ENCODE peak calls at places on chromosome 16, in four cellular contexts. S is K562, G is H1, B is HepG2. L is an unnamed sample.

GRCh38 chr16:78990309-78990701 is 610.2 kb downstream of the MAF start:
- DNase-seq in S (no peak), G (no peak), B (no peak), L (no peak)

GRCh38 chr16:49015189-49015540 is 266.5 kb downstream of the CBLN1 start:
- DNase-seq in S (no peak), G (no peak), B (no peak), L (no peak)

GRCh38 chr16:83954577-83955016 is 1.6 kb downstream of the OSGIN1 start:
- DNase-seq in S (peak; percentile 56), G (no peak), B (peak; percentile 85), L (no peak)

GRCh38 chr16:79278506-79278905 is 322.0 kb downstream of the MAF start:
- DNase-seq in S (no peak), G (no peak), B (no peak), L (no peak)

GRCh38 chr16:13231365-13231764 is 330.0 kb downstream of the SHISA9 start:
- DNase-seq in S (no peak), G (peak; percentile 33), B (no peak), L (no peak)

GRCh38 chr16:86789621-86790051 is 211.3 kb downstream of the FOXL1 start:
- DNase-seq in S (no peak), G (no peak), B (no peak), L (no peak)

GRCh38 chr16:85259831-85260165 is 147.5 kb upstream of the CIBAR2 start:
- DNase-seq in S (no peak), G (no peak), B (no peak), L (no peak)

GRCh38 chr16:48546774-48547173 is 63.2 kb downstream of the N4BP1 start:
- DNase-seq in S (no peak), G (no peak), B (peak; percentile 64), L (no peak)

GRCh38 chr16:74888888-74889287 is 96.0 kb downstream of the WDR59 start:
- DNase-seq in S (no peak), G (no peak), B (no peak), L (no peak)

DNA sequence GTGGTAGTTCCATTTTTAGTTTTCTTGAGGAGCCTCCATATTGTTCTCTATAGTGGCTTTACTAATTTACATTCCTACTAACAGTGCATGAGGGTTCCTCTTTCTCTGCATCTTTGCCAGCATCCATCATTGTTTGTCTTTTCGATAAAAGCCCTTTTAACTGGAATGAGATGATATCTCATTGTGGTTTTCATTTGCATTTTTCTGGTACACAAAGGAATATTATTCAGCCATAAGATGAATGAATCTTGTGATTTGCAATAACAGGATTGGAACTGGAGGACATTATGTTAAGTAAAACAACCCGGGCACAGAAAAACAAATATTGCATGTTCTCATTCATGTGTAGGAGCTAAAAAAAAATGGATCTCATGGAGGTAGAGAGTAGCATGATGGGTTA is 31.6 kb downstream of the ITGAM start:
- DNase-seq in S (no peak), G (no peak), B (no peak), L (no peak)
- TF ChIP-seq HDAC6 in S (no peak), G (no peak), B (no peak), L (no peak)

DNA sequence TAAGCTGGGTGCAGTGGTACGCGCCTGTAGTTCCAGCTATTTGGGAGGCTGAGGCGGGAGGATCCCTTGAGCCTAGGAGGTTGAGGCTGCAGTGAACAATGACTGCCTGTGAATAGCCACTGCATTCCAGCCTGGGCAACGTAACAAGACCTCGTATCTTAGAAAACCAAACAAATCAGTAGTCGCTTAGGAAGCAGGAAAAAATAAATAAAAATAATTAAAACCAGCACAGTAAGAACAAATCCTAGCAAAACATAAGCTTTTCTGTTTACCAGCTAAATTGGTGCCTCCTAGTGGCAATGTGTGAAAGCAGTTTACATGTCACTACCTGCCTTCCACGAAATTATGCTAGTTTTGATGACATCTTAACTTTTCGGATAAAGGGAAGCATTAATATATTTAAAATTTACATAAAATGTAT is 1.3 kb downstream of the ARMC5 start:
- DNase-seq in S (peak; percentile 67), G (no peak), B (peak; percentile 54), L (no peak)
- TF ChIP-seq HDAC6 in S (no peak), G (no peak), B (no peak), L (no peak)

DNA sequence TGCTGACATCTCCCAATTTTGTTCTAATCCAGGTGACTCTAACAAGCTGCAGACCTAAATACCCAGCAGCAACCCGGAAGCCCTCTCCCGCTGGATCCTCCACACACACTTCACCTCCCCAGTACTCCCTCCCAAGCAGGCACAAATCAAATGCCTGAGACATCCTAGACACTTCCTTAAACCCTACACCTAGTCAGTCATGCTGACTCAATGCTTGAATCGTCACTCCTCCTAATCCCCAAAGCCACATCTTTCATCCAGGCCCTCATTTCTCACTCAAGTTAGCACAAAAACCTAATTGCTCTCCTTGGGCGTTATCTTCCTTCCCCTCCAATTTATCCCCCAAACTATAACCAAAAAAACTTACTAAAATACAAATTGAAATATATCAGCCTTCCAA is 32.7 kb downstream of the CMC2 start:
- DNase-seq in S (peak; percentile 16), G (no peak), B (no peak), L (no peak)
- TF ChIP-seq HDAC6 in S (no peak), G (no peak), B (no peak), L (no peak)

GRCh38 chr16:88703486-88704309 is 2.5 kb downstream of the RNF166 start:
- DNase-seq in S (no peak), G (no peak), B (no peak), L (no peak)
- TF ChIP-seq HDAC6 in S (no peak), G (no peak), B (no peak), L (no peak)

DNA sequence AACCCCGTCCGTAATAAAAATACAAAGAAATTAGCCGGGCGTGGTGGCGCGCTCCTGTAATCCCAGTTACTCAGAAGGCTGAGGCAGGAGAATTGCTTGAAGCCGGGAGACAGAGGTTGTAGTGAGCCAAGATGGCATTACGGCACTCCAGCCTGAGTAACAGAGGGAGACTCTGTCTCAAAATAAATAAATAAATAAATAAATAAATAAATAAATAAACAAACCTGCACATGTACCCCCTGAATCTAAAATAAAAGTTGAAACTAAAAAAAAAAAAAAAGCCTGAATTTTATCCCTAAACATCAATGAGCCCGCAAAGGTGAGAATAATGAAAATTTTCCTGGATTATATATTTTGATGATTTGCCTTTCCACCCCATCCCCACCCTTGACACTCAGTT is 124.7 kb downstream of the CDH11 start:
- DNase-seq in S (no peak), G (no peak), B (no peak), L (no peak)
- TF ChIP-seq HDAC6 in S (no peak), G (no peak), B (no peak), L (no peak)

DNA sequence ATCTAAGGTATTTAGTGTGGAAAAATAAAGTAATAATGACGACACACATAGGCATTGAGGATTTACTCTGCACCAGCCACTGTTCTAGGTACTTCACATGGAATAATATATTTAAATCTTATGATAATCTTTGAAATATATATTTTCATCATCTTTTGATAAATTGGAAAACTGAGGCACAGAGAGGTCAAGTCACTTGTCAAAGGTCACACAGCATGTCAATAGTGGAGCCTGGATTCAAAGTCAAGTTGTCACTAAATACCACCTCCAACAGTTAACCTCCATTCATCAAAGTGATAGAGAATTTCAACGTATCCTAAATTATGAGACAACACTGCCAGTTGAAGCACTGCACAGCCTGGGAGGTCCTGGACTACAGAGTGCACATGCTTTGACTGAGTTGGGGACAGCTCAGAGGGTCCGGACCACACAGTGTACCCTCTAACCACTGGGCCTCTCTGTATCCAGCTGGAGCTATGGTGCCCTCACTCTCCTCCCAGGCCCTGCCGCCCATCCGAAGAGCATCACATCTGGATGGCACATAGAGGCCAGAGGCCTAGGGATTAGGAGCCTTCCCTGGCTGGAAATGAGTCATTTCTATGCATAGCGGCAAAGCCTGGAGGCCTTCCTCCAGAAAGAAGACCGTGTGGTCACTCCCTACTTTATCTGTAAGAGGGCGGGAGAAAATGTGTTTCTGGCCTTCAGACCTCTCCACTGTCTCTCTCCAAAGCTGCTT is 121.8 kb downstream of the IRX5 start:
- DNase-seq in S (no peak), G (no peak), B (no peak), L (no peak)
- TF ChIP-seq HDAC6 in S (no peak), G (no peak), B (no peak), L (no peak)

DNA sequence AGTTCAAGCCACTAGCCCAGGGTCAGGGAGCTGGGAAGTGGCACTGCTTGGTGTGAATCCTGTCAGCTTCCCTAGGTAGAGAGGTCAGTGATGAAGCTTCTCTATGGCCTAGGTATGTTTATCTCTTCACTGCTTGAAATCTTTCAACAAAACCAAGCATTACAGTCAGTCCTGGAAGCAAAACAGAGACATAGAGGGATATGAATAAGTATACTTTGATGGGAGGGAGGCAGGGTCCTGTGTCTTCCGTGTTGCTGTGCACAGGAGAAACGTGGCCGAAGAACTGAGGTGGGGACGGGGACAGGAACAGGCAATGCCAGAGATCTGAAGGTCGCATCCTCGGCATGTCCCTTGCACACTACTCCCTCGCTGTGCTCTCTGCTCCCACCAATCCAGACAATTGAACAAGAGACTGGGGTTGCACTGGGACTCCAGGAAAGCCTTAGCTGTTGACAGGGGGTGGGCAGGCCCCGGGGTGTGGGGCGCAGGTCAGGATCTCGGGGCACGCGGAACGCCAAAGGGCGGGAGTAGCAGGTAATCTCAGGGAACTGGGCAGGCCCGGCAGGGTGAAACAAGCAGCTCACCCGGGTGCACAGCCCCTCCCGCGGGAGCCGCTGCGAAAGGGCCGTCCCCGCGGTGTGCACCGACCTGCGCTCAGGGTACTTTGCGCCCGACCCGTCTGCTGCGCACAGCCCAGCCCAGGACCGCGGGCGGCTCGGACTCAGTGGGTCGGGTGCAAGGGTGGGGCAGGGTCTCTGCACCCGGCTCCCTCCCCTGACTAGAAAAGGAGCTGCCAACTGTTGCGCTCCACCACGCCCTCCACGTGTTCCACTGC is at the start of gene MT1H:
- DNase-seq in S (no peak), G (no peak), B (no peak), L (no peak)
- TF ChIP-seq HDAC6 in S (no peak), G (no peak), B (no peak), L (no peak)

GRCh38 chr16:72291531-72291981 is 119.6 kb upstream of the PMFBP1 start:
- DNase-seq in S (no peak), G (no peak), B (peak; percentile 28), L (no peak)
- TF ChIP-seq HDAC6 in S (no peak), G (no peak), B (no peak), L (no peak)

L was measured in GM12878.